ENCODE peak calls at places on chromosomes 12 and 14, in four cellular contexts. O, K, U and F are unnamed samples.

GRCh38 chr14:91144425-91145145 is 30.7 kb downstream of the DGLUCY start:
- DNase-seq in O (no peak), K (peak), U (no peak), F (no peak)

GRCh38 chr14:95953111-95953724 is 76.6 kb downstream of the TUNAR start:
- DNase-seq in O (no peak), K (no peak), U (no peak), F (no peak)

GRCh38 chr14:77148510-77149231 is 7.1 kb upstream of the ZDHHC22 start:
- DNase-seq in O (no peak), K (no peak), U (no peak), F (no peak)

GRCh38 chr14:68146812-68147211 is 327.2 kb downstream of the RAD51B start:
- DNase-seq in O (no peak), K (peak), U (no peak), F (no peak)

GRCh38 chr12:30985814-30986452 is 59.4 kb downstream of the TSPAN11 start:
- DNase-seq in O (no peak), K (peak), U (no peak), F (no peak)

GRCh38 chr14:68191567-68192321 is 372.2 kb downstream of the RAD51B start:
- DNase-seq in O (no peak), K (peak), U (no peak), F (no peak)

GRCh38 chr14:74973003-74973614 is 17.7 kb upstream of the PGF start:
- DNase-seq in O (peak), K (peak), U (no peak), F (no peak)

GRCh38 chr12:93153321-93153720 is 224.2 kb upstream of the EEA1 start:
- DNase-seq in O (no peak), K (peak), U (no peak), F (no peak)

GRCh38 chr12:47817272-47818006 is 2.3 kb downstream of the HDAC7 start:
- DNase-seq in O (peak), K (no peak), U (no peak), F (no peak)

GRCh38 chr12:40253936-40254335 is 29.1 kb downstream of the LRRK2 start:
- DNase-seq in O (no peak), K (peak), U (no peak), F (no peak)

GRCh38 chr12:55706840-55707671 is 648 bp downstream of the ITGA7 start:
- DNase-seq in O (peak), K (no peak), U (no peak), F (no peak)

GRCh38 chr14:99786423-99787051 is 6.7 kb upstream of the EML1 start:
- DNase-seq in O (no peak), K (no peak), U (no peak), F (no peak)

GRCh38 chr12:49865109-49865781 is 22.3 kb upstream of the BCDIN3D start:
- DNase-seq in O (no peak), K (no peak), U (no peak), F (no peak)

GRCh38 chr14:20093442-20093841 is 17.1 kb upstream of the OR4K17 start:
- DNase-seq in O (no peak), K (no peak), U (no peak), F (no peak)

GRCh38 chr14:52950410-52950897 is 396 bp downstream of the FERMT2 start:
- DNase-seq in O (peak), K (peak), U (no peak), F (peak)
- H3K27ac ChIP-seq in O (peak), K (peak), U (no peak), F (no peak)

GRCh38 chr12:123854232-123854631 is 92.1 kb downstream of the DNAH10 start:
- DNase-seq in O (no peak), K (no peak), U (no peak), F (no peak)

GRCh38 chr12:123854918-123855317 is 92.8 kb downstream of the DNAH10 start:
- DNase-seq in O (peak), K (no peak), U (no peak), F (no peak)

GRCh38 chr12:123859035-123859434 is 96.9 kb downstream of the DNAH10 start:
- DNase-seq in O (no peak), K (no peak), U (no peak), F (no peak)

GRCh38 chr12:123858176-123858575 is 96.1 kb downstream of the DNAH10 start:
- DNase-seq in O (no peak), K (no peak), U (no peak), F (no peak)

GRCh38 chr12:123856681-123857080 is 94.6 kb downstream of the DNAH10 start:
- DNase-seq in O (no peak), K (no peak), U (no peak), F (no peak)
- H3K27ac ChIP-seq in O (no peak), K (no peak), U (no peak), F (no peak)

GRCh38 chr12:52797529-52797894 is 1.6 kb upstream of the KRT3 start:
- DNase-seq in O (no peak), K (no peak), U (no peak), F (no peak)
- H3K27ac ChIP-seq in O (no peak), K (no peak), U (no peak), F (no peak)

GRCh38 chr12:43277630-43278267 is 274.3 kb downstream of the ADAMTS20 start:
- DNase-seq in O (no peak), K (peak), U (no peak), F (no peak)
- H3K27ac ChIP-seq in O (no peak), K (no peak), U (no peak), F (no peak)

GRCh38 chr14:102903248-102903888 is 19.1 kb upstream of the AMN start:
- DNase-seq in O (peak), K (no peak), U (no peak), F (no peak)
- H3K27ac ChIP-seq in O (no peak), K (peak), U (peak), F (no peak)

GRCh38 chr14:73744175-73744867 is 30.1 kb upstream of the PNMA1 start:
- DNase-seq in O (no peak), K (no peak), U (no peak), F (no peak)
- H3K27ac ChIP-seq in O (no peak), K (no peak), U (peak), F (peak)